ENCODE peak calls at places on chromosomes 11 and 22, in seven cellular contexts. W is thoracic aorta, Q is ascending aorta, Z is heart right ventricle, P is endothelial cell of umbilical vein, T is K562, J is PC-9. D is an unnamed sample.
A peak's percentile ranks its signal among the peaks of the same experiment; 100 is the strongest.

GRCh38 chr11:80146231-80146630 is 705.4 kb upstream of the TENM4 start:
- DNase-seq in W (no peak), Q (no peak), Z (no peak), P (no peak), T (no peak), J (no peak), D (no peak)

GRCh38 chr22:32662587-32662915 is 139.0 kb upstream of the TIMP3 start:
- DNase-seq in W (no peak), Q (no peak), Z (no peak), P (no peak), T (no peak), J (no peak), D (no peak)

GRCh38 chr11:105181100-105181499 is 41.5 kb upstream of the CARD18 start:
- DNase-seq in W (no peak), Q (no peak), Z (no peak), P (peak; percentile 83), T (no peak), J (no peak), D (no peak)

GRCh38 chr11:119691020-119691666 is 37.9 kb downstream of the NECTIN1 start:
- DNase-seq in W (no peak), Q (no peak), Z (no peak), P (no peak), T (peak; percentile 44), J (no peak), D (no peak)

GRCh38 chr22:22944268-22944985 is 56.8 kb downstream of the IGLL5 start:
- DNase-seq in W (no peak), Q (no peak), Z (no peak), P (no peak), T (no peak), J (no peak), D (peak; percentile 6)

GRCh38 chr11:84333196-84333595 is 1047.0 kb upstream of the CCDC90B start:
- DNase-seq in W (no peak), Q (no peak), Z (no peak), P (no peak), T (no peak), J (no peak), D (no peak)

GRCh38 chr11:8242480-8243280 is 21.0 kb downstream of the LMO1 start:
- DNase-seq in W (no peak), Q (no peak), Z (no peak), P (no peak), T (no peak), J (no peak), D (no peak)

GRCh38 chr11:64735860-64736259 is 8.1 kb downstream of the RASGRP2 start:
- DNase-seq in W (no peak), Q (no peak), Z (no peak), P (no peak), T (no peak), J (no peak), D (no peak)

GRCh38 chr11:90594658-90595057 is 371.8 kb upstream of the CHORDC1 start:
- DNase-seq in W (no peak), Q (no peak), Z (no peak), P (peak; percentile 1), T (no peak), J (no peak), D (no peak)

GRCh38 chr11:61841636-61842332 is 13.7 kb downstream of the FADS2 start:
- DNase-seq in W (no peak), Q (no peak), Z (peak; percentile 47), P (no peak), T (peak; percentile 78), J (no peak), D (no peak)

GRCh38 chr11:46249103-46249942 is 28.1 kb upstream of the CREB3L1 start:
- DNase-seq in W (no peak), Q (no peak), Z (no peak), P (no peak), T (peak; percentile 42), J (peak; percentile 20), D (no peak)

GRCh38 chr22:22818202-22818538 is 69.4 kb upstream of the IGLL5 start:
- DNase-seq in W (no peak), Q (no peak), Z (no peak), P (no peak), T (no peak), J (no peak), D (no peak)

GRCh38 chr11:27722945-27723344 is 22.7 kb upstream of the BDNF start:
- DNase-seq in W (no peak), Q (no peak), Z (no peak), P (no peak), T (no peak), J (no peak), D (no peak)

GRCh38 chr11:130523609-130524008 is 75.2 kb downstream of the ADAMTS15 start:
- DNase-seq in W (no peak), Q (no peak), Z (peak; percentile 33), P (no peak), T (no peak), J (peak; percentile 21), D (no peak)

GRCh38 chr22:41501209-41501608 is 32.3 kb downstream of the ACO2 start:
- DNase-seq in W (no peak), Q (no peak), Z (no peak), P (peak; percentile 16), T (no peak), J (no peak), D (no peak)

DNA sequence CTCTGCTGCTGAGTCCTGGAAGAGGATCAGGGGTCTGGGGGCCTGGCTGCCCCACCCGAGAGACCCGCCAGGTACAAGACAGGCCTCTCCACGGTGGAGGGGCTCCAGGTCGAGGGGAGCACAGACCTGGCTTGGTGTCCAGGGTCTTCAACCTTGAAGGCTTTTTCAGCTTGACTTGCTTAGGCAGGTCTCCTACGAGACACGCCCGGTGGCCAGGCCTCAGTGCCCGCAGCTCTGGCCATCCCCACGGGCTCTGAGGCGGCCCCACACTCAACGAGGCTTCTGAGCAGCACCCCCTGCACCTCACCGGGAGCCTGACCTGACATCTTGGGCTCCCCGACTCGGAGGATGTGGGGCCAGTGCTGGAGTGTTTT is 6.6 kb upstream of the PLXNB2 start:
- DNase-seq in W (no peak), Q (no peak), Z (no peak), P (no peak), T (no peak), J (no peak), D (no peak)
- H3K4me3 ChIP-seq in W (peak overlapping the region; percentile 32), Q (no peak overlapping the region), Z (no peak overlapping the region), P (no peak overlapping the region), T (peak overlapping the region; percentile 7), J (no peak overlapping the region), D (no peak overlapping the region)

GRCh38 chr22:38751422-38752346 is 4.1 kb downstream of the SUN2 start:
- DNase-seq in W (no peak), Q (no peak), Z (peak; percentile 51), P (no peak), T (no peak), J (peak; percentile 62), D (no peak)
- H3K4me3 ChIP-seq in W (no peak overlapping the region), Q (no peak overlapping the region), Z (no peak overlapping the region), P (no peak overlapping the region), T (no peak overlapping the region), J (no peak overlapping the region), D (no peak overlapping the region)

DNA sequence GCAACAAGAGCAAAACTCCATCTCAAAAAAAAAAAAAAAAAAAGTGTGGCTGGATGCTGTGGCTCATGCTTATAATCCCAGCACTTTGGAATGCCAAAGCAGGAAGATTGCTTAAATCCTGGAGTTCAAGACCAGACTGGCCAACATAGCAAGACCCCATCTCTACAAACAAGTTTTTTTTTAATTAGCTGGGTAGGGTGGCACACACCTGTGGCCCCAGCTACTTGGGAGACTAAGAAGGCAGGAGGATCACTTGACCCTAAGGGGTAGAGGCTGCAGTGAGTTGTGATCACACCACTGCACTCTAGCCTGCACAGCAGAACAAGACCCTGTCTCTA is 19.0 kb upstream of the FEZ1 start:
- DNase-seq in W (no peak), Q (no peak), Z (no peak), P (no peak), T (no peak), J (no peak), D (no peak)
- H3K4me3 ChIP-seq in W (no peak overlapping the region), Q (no peak overlapping the region), Z (no peak overlapping the region), P (no peak overlapping the region), T (no peak overlapping the region), J (no peak overlapping the region), D (no peak overlapping the region)

GRCh38 chr11:35178067-35178805 is 39.3 kb downstream of the CD44 start:
- DNase-seq in W (no peak), Q (no peak), Z (no peak), P (no peak), T (no peak), J (no peak), D (no peak)

GRCh38 chr11:35174666-35175065 is 35.7 kb downstream of the CD44 start:
- DNase-seq in W (no peak), Q (no peak), Z (no peak), P (peak; percentile 36), T (no peak), J (peak; percentile 73), D (no peak)

GRCh38 chr11:35179466-35180135 is 40.6 kb downstream of the CD44 start:
- DNase-seq in W (no peak), Q (no peak), Z (no peak), P (no peak), T (no peak), J (no peak), D (no peak)

GRCh38 chr11:35178862-35179261 is 39.9 kb downstream of the CD44 start:
- DNase-seq in W (no peak), Q (no peak), Z (no peak), P (no peak), T (no peak), J (peak; percentile 92), D (no peak)

GRCh38 chr11:35177370-35177769 is 38.4 kb downstream of the CD44 start:
- DNase-seq in W (no peak), Q (no peak), Z (no peak), P (no peak), T (no peak), J (no peak), D (no peak)
- H3K4me3 ChIP-seq in W (no peak overlapping the region), Q (no peak overlapping the region), Z (no peak overlapping the region), P (no peak overlapping the region), T (no peak overlapping the region), J (no peak overlapping the region), D (no peak overlapping the region)

DNA sequence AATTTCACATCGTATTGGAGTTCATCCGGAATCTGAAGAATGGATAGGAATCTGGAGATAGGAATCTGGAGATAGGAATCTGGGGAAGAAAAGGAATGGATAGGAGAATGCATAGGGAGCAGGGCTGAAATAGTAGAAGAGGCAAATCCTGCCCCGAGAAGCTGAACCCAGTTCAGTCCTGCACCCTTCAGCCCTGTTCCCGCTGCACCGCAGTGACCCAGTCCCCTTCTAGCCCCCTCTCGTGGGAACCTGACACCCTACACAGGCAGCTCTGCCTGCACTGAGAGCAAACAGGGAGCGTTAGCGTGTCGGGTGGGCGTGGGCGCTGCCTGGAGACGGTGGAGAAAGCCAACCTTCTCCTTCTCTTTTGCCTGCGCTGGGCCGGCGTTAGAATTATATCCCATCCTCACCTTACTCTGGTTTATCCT is 1.1 kb upstream of the CCKBR start:
- DNase-seq in W (no peak), Q (no peak), Z (no peak), P (no peak), T (no peak), J (no peak), D (no peak)
- H3K4me3 ChIP-seq in W (peak overlapping the region; percentile 65), Q (peak overlapping the region; percentile 80), Z (no peak overlapping the region), P (no peak overlapping the region), T (no peak overlapping the region), J (no peak overlapping the region), D (peak overlapping the region; percentile 25)

DNA sequence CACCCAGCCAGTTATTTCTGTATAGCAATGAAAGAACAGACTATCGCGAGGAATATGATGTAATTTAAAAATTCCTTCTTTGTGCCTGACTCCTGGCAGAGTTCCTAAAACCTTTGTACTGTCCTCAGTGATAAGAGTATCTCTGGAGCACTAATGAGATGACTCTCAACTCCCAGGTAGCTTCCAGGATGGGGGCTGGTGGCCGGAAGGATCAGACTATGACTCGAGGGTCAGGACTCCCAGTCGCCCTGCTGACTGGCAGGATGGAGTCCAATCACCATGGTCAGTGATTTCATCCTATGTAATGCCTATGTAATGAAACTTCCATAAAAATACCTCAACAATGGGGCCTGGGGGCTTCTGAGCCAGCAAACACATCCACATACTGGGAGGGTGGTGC is 135.1 kb downstream of the SHANK2 start:
- DNase-seq in W (no peak), Q (no peak), Z (no peak), P (no peak), T (no peak), J (peak; percentile 59), D (no peak)
- H3K4me3 ChIP-seq in W (no peak overlapping the region), Q (no peak overlapping the region), Z (no peak overlapping the region), P (no peak overlapping the region), T (no peak overlapping the region), J (no peak overlapping the region), D (no peak overlapping the region)